ENCODE peak calls at places on chromosome 15, in ten cellular contexts. L, N, B, T, S, Q, P, C, D and A are unnamed samples.

GRCh38 chr15:36757189-36757814 is 177.9 kb downstream of the CDIN1 start:
- DNase-seq in B (no peak), C (no peak), D (no peak), N (peak), T (no peak), L (no peak), S (peak), P (no peak), Q (no peak), A (no peak)

GRCh38 chr15:85443593-85444328 is 63.4 kb downstream of the AKAP13 start:
- DNase-seq in P (peak), S (peak), L (peak), D (peak), B (peak), T (no peak), Q (no peak), N (no peak), C (no peak), A (no peak)

GRCh38 chr15:63538876-63539275 is 34.5 kb downstream of the USP3 start:
- DNase-seq in D (no peak), L (no peak), B (no peak), T (no peak), C (no peak), N (no peak), Q (no peak), S (no peak), P (no peak), A (no peak)

GRCh38 chr15:100330221-100330620 is 11.6 kb downstream of the ADAMTS17 start:
- DNase-seq in T (peak), S (no peak), L (no peak), Q (no peak), P (no peak), C (no peak), N (no peak), B (peak), D (no peak), A (no peak)

GRCh38 chr15:88908697-88909621 is 4.2 kb downstream of the MFGE8 start:
- DNase-seq in L (no peak), D (no peak), N (no peak), C (no peak), P (no peak), Q (no peak), S (peak), B (no peak), T (no peak), A (no peak)

GRCh38 chr15:80820092-80820491 is 40.9 kb downstream of the CEMIP start:
- DNase-seq in S (no peak), C (no peak), T (no peak), D (no peak), Q (no peak), P (no peak), B (no peak), N (no peak), L (no peak), A (no peak)

GRCh38 chr15:68775671-68776476 is 44.8 kb downstream of the ANP32A start:
- DNase-seq in Q (no peak), T (no peak), N (peak), D (no peak), B (no peak), L (no peak), S (peak), P (no peak), C (peak), A (no peak)

GRCh38 chr15:47185222-47185800 is 532.0 kb upstream of the SEMA6D start:
- DNase-seq in C (no peak), T (no peak), D (no peak), S (no peak), N (no peak), L (no peak), P (no peak), Q (no peak), B (no peak), A (no peak)

GRCh38 chr15:85318048-85318731 is 62.2 kb upstream of the AKAP13 start:
- DNase-seq in T (no peak), P (no peak), Q (no peak), C (no peak), L (peak), S (peak), D (peak), N (peak), B (no peak), A (peak)

GRCh38 chr15:89107984-89108383 is 19.7 kb downstream of the ABHD2 start:
- DNase-seq in L (no peak), N (no peak), B (no peak), S (no peak), Q (no peak), P (no peak), D (no peak), T (no peak), C (no peak), A (no peak)

GRCh38 chr15:66778716-66779115 is 76.7 kb downstream of the SMAD6 start:
- DNase-seq in Q (no peak), P (no peak), B (no peak), D (no peak), C (peak), N (no peak), T (no peak), L (no peak), S (no peak), A (no peak)

GRCh38 chr15:99526174-99526573 is 39.6 kb upstream of the MEF2A start:
- DNase-seq in Q (no peak), S (no peak), P (no peak), D (no peak), N (no peak), B (no peak), T (no peak), C (no peak), L (no peak), A (no peak)

GRCh38 chr15:72113347-72114031 is 4.5 kb downstream of the MYO9A start:
- DNase-seq in N (peak), B (no peak), D (no peak), C (no peak), T (no peak), Q (no peak), S (no peak), L (no peak), P (no peak), A (no peak)

GRCh38 chr15:88878720-88879184 is 16.6 kb downstream of the HAPLN3 start:
- DNase-seq in B (peak), N (peak), D (peak), P (peak), S (peak), Q (peak), T (peak), C (peak), L (peak), A (no peak)

GRCh38 chr15:49155834-49156627 is 632 bp upstream of the COPS2 start:
- DNase-seq in D (no peak), T (peak), C (no peak), B (peak), N (peak), P (peak), Q (peak), L (peak), S (peak), A (no peak)

GRCh38 chr15:25251700-25252390 is 187.0 kb downstream of the UBE3A start:
- DNase-seq in D (no peak), L (peak), C (peak), Q (no peak), N (no peak), B (peak), S (no peak), T (no peak), P (no peak), A (no peak)

GRCh38 chr15:34855893-34856292 is 60.5 kb upstream of the ACTC1 start:
- DNase-seq in C (no peak), Q (no peak), N (peak), S (peak), D (no peak), P (no peak), L (no peak), T (no peak), B (no peak), A (no peak)

GRCh38 chr15:47742742-47743141 is 25.4 kb downstream of the SEMA6D start:
- DNase-seq in T (no peak), D (no peak), N (no peak), B (no peak), S (no peak), C (no peak), P (no peak), L (no peak), Q (no peak), A (no peak)

GRCh38 chr15:93107646-93108045 is 18.6 kb upstream of the RGMA start:
- DNase-seq in L (no peak), C (no peak), P (no peak), D (no peak), N (no peak), B (no peak), Q (no peak), T (peak), S (no peak), A (no peak)
- TF ChIP-seq CTCF in L (no peak), C (no peak), P (no peak), D (no peak), N (no peak), B (no peak), Q (no peak), T (no peak), S (no peak), A (no peak)

GRCh38 chr15:43361313-43361903 is 9.4 kb downstream of the ZSCAN29 start:
- DNase-seq in N (peak), T (no peak), P (no peak), L (no peak), B (no peak), S (peak), C (no peak), Q (no peak), D (no peak), A (no peak)

GRCh38 chr15:43360821-43361220 is 10.0 kb downstream of the ZSCAN29 start:
- DNase-seq in B (no peak), C (no peak), N (no peak), S (no peak), L (no peak), D (no peak), P (no peak), Q (no peak), T (no peak), A (no peak)
- H3K4me3 ChIP-seq in B (peak), C (no peak), N (no peak), S (no peak), L (no peak), D (no peak), P (no peak), Q (no peak), T (no peak), A (no peak)

GRCh38 chr15:57463360-57463759 is 87.1 kb downstream of the CGNL1 start:
- DNase-seq in D (no peak), L (no peak), C (no peak), S (no peak), P (no peak), N (no peak), Q (no peak), B (no peak), T (no peak), A (no peak)

GRCh38 chr15:57464480-57464879 is 88.2 kb downstream of the CGNL1 start:
- DNase-seq in P (no peak), L (no peak), N (no peak), D (no peak), Q (no peak), T (no peak), B (no peak), C (no peak), S (no peak), A (no peak)

GRCh38 chr15:57461541-57461940 is 85.2 kb downstream of the CGNL1 start:
- DNase-seq in L (no peak), B (no peak), N (no peak), P (no peak), Q (no peak), D (no peak), C (no peak), T (no peak), S (no peak), A (no peak)

GRCh38 chr15:57460208-57460816 is 84.0 kb downstream of the CGNL1 start:
- DNase-seq in C (no peak), S (no peak), L (no peak), T (no peak), N (no peak), B (no peak), P (no peak), D (no peak), Q (no peak), A (no peak)

GRCh38 chr15:57462391-57462790 is 86.1 kb downstream of the CGNL1 start:
- DNase-seq in Q (no peak), S (peak), P (no peak), C (no peak), T (no peak), N (peak), L (no peak), B (no peak), D (no peak), A (no peak)
- TF ChIP-seq CTCF in Q (peak), S (peak), P (peak), C (no peak), T (no peak), N (peak), L (peak), B (peak), D (no peak), A (peak)

GRCh38 chr15:74784426-74784825 is 2.5 kb downstream of the CSK start:
- DNase-seq in L (no peak), Q (no peak), N (no peak), S (no peak), T (no peak), C (no peak), D (no peak), B (no peak), P (no peak), A (no peak)
- H3K4me3 ChIP-seq in L (no peak), Q (no peak), N (no peak), S (no peak), T (no peak), C (peak), D (no peak), B (no peak), P (no peak), A (no peak)

DNA sequence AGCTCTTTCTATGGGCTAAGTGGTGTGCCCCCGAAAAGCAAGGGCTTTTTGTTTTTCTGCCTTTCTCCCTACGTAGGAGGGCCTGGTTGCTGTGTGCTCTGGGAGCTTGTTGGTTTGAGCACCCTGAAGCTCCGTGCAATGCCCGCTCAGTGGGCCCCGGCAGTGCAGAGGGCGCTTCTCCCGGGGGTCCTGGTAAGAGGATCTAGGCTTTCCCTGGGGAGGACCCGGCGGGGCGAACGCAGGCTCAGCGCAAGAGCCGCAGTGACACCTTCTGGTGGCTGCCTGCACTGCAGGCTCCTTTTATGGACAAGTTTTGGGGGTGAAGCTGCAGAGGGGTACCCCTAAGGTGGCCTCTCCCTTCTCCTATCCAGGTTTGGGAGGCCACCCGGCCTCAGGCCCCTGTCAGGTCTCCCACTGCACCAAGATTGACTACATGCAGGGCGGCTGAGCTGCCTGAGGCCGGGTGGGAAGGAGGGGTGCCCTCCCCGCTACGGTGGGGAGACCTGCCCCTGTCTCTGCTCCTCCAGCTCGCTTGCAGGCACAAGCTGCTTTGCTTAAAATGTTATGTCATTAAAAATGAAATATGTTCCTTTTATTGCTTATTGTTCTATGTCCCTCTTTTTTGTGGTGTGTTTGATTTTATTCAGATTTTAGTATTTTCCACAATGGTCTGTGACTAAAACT is 387.9 kb downstream of the GABRG3 start:
- DNase-seq in B (peak), L (peak), N (peak), P (peak), Q (peak), D (peak), S (no peak), T (no peak), C (no peak), A (no peak)
- TF ChIP-seq CTCF in B (peak), L (peak), N (peak), P (peak), Q (peak), D (peak), S (peak), T (peak), C (peak), A (peak)

GRCh38 chr15:65369651-65370050 is 8.2 kb downstream of the IGDCC3 start:
- DNase-seq in D (no peak), B (peak), P (no peak), N (no peak), C (no peak), Q (no peak), S (no peak), T (no peak), L (no peak), A (no peak)

GRCh38 chr15:65368646-65369045 is 9.2 kb downstream of the IGDCC3 start:
- DNase-seq in L (no peak), C (no peak), T (no peak), S (no peak), P (no peak), B (no peak), Q (no peak), N (no peak), D (no peak), A (no peak)

GRCh38 chr15:65369148-65369547 is 8.7 kb downstream of the IGDCC3 start:
- DNase-seq in L (no peak), B (peak), T (no peak), D (no peak), P (no peak), S (no peak), Q (no peak), C (no peak), N (no peak), A (no peak)

GRCh38 chr15:65366122-65366892 is 11.5 kb downstream of the IGDCC3 start:
- DNase-seq in S (no peak), C (no peak), Q (no peak), D (no peak), L (no peak), T (no peak), B (peak), P (no peak), N (no peak), A (no peak)

DNA sequence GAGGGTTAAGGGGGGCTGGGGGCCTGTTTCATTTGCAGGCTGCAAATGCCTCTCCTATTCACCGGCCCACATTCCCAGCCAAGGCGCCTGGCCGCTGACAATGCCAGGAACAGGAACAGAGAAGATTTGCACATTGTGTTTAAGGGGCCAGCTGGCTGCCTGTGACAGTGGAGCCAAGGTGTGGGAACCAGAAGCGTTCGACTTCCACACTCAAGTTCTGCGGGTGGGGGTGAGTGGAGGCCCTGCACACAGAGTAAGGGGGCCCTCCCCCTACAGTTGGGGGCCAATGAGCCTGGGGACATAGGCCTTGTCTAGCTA is 9.5 kb downstream of the IGDCC3 start:
- DNase-seq in S (no peak), T (no peak), B (peak), L (no peak), Q (peak), C (no peak), N (no peak), D (peak), P (peak), A (no peak)
- H3K4me3 ChIP-seq in S (no peak), T (no peak), B (no peak), L (no peak), Q (no peak), C (no peak), N (no peak), D (no peak), P (no peak), A (no peak)

DNA sequence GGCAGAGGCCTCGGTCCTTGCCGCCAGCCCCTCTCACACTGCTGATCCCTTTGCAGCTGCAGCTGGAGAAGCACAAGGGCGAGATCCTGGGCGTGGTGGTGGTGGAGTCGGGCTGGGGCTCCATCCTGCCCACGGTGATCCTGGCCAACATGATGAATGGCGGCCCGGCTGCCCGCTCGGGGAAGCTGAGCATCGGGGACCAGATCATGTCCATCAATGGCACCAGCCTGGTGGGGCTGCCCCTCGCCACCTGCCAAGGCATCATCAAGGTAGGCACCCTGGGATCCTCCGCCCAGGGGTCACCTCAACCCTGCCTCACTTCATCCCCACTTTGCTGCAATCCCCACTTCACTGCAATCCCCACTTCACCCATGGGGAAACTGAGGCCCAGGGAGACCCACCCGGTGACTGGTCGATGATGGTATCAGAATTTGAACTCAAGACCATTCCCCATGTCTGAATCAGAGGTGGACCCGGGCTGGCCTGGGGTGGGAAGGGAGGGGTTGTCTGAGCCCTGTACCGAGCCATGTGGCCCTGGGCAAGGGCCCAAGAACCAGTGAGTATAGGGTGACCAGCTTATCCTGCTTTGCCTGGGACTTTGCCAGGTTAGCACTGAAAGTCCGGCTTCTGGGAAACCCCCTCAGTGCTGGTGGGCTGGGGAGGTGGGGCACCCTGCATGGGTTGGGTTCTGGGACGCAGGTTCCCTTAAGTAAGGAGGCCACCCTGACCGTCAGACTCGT is 162.9 kb downstream of the NSMCE3 start:
- DNase-seq in D (no peak), N (no peak), T (no peak), S (no peak), L (no peak), B (no peak), P (no peak), Q (no peak), C (peak), A (no peak)
- TF ChIP-seq CTCF in D (no peak), N (no peak), T (no peak), S (no peak), L (no peak), B (no peak), P (no peak), Q (no peak), C (no peak), A (no peak)

DNA sequence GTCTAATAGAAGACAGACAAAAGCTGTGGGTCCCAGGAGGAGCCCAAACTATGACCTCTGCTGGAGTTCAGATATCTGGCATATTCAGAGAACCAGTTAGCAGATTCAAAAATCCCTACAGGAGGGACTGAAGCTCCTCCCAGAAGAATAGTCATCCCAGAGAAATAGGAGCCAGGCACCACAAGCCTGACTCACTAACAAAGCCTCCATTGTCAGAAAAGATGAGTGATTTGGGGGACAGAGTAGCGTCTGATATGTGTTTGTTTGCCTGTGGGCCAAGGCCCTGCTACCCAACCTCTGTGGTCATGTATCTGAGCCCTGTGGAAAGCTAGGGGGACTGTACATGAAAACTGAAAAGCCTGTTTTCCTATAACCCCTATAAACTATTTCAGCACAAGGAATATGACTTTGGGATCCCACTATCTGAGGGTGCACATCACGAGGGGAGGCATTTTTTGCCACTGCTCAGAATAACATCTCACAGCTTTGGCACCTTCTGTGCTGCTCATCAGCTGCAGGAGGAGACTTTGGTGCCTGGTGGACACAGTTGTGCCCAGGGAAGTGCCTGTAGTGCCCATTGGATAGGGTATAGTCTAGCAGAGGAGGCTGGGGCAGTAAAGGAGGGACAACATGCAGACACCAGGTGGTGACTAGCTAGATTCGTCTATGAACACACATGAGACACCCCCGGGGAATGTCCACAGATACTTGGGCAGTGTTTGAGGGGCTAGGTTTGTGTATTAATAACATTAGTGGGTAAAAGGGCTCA is 9.7 kb upstream of the LARP6 start:
- DNase-seq in P (no peak), T (no peak), D (no peak), C (no peak), S (peak), N (peak), Q (no peak), L (peak), B (no peak), A (no peak)
- H3K4me3 ChIP-seq in P (no peak), T (no peak), D (no peak), C (no peak), S (no peak), N (no peak), Q (no peak), L (no peak), B (no peak), A (no peak)

GRCh38 chr15:91022075-91022831 is at the start of gene VPS33B:
- DNase-seq in Q (peak), N (peak), D (peak), P (peak), B (peak), T (peak), C (peak), S (peak), L (peak), A (peak)
- TF ChIP-seq CTCF in Q (no peak), N (no peak), D (no peak), P (no peak), B (no peak), T (no peak), C (no peak), S (no peak), L (no peak), A (no peak)

GRCh38 chr15:40959331-40960141 is 6.3 kb downstream of the CHAC1 start:
- DNase-seq in N (no peak), C (no peak), B (no peak), T (no peak), L (no peak), S (no peak), D (no peak), Q (no peak), P (no peak), A (no peak)
- H3K4me3 ChIP-seq in N (no peak), C (no peak), B (no peak), T (no peak), L (no peak), S (no peak), D (no peak), Q (no peak), P (no peak), A (no peak)